ENCODE peak calls at places on chromosomes 2 and 18, in eight cellular contexts. U is SK-MEL-5; F is retina; V is activated gamma-delta T cell treated with anti-CD3 and anti-CD28 coated beads, Interleukin-2, amount 50 U/mL, for 16 hours; Y is NCI-H774; N is posterior vena cava; L is GM23338; E is activated B cell treated with CpG ODN at 0.5 μM for 24 hours. S is an unnamed sample.

GRCh38 chr2:65024149-65024829 is 31.9 kb upstream of the CEP68 start:
- DNase-seq in E (no peak), L (no peak), U (peak), N (no peak), Y (no peak), F (no peak), V (no peak), S (peak)

GRCh38 chr2:203732072-203732952 is 25.9 kb downstream of the CD28 start:
- DNase-seq in F (peak), L (no peak), E (no peak), Y (no peak), U (no peak), V (no peak), N (no peak), S (no peak)

GRCh38 chr2:221235941-221236340 is 336.2 kb downstream of the EPHA4 start:
- DNase-seq in L (no peak), E (no peak), F (no peak), U (no peak), Y (no peak), V (no peak), N (no peak), S (no peak)

GRCh38 chr2:198374375-198375072 is 570.1 kb downstream of the PLCL1 start:
- DNase-seq in Y (peak), L (peak), V (no peak), N (no peak), U (peak), F (peak), E (no peak), S (peak)

GRCh38 chr2:229835601-229836283 is 86.1 kb downstream of the TRIP12 start:
- DNase-seq in Y (no peak), F (no peak), N (no peak), L (no peak), V (no peak), U (peak), E (no peak), S (peak)

GRCh38 chr2:182870227-182870626 is 3.8 kb upstream of the FRZB start:
- DNase-seq in V (no peak), U (peak), F (no peak), Y (peak), L (peak), N (no peak), E (no peak), S (no peak)

GRCh38 chr18:47204908-47205522 is 28.9 kb upstream of the IER3IP1 start:
- DNase-seq in V (peak), E (no peak), U (peak), L (peak), F (peak), Y (no peak), N (no peak), S (peak)

GRCh38 chr18:52395146-52395852 is 55.3 kb downstream of the DCC start:
- DNase-seq in F (no peak), E (no peak), U (peak), N (no peak), Y (no peak), V (no peak), L (no peak), S (no peak)

GRCh38 chr2:95357717-95358280 is 44.7 kb upstream of the FAHD2A start:
- DNase-seq in N (peak), F (no peak), V (no peak), U (no peak), L (no peak), Y (no peak), E (no peak), S (no peak)

GRCh38 chr2:219045937-219046550 is 4.7 kb upstream of the CFAP65 start:
- DNase-seq in E (no peak), U (peak), L (peak), N (peak), F (peak), Y (no peak), V (no peak), S (peak)

GRCh38 chr2:52128081-52128480 is 1096.1 kb upstream of the NRXN1 start:
- DNase-seq in F (no peak), V (no peak), N (no peak), L (no peak), E (no peak), U (no peak), Y (no peak), S (no peak)

GRCh38 chr2:164024396-164024795 is 288.6 kb upstream of the FIGN start:
- DNase-seq in N (no peak), F (no peak), E (no peak), L (no peak), U (no peak), V (no peak), Y (no peak), S (no peak)

GRCh38 chr2:3759331-3759730 is 56.0 kb downstream of the DCDC2C start:
- DNase-seq in U (no peak), N (no peak), E (no peak), V (no peak), L (no peak), F (no peak), Y (no peak), S (peak)

GRCh38 chr2:117997872-117998454 is 15.9 kb downstream of the CCDC93 start:
- DNase-seq in U (no peak), V (no peak), E (no peak), F (no peak), N (no peak), L (no peak), Y (no peak), S (no peak)

GRCh38 chr2:132460781-132461180 is 44.2 kb downstream of the GPR39 start:
- DNase-seq in U (no peak), F (no peak), Y (no peak), V (no peak), L (no peak), E (no peak), N (no peak), S (peak)

GRCh38 chr18:2164644-2165287 is 406.5 kb downstream of the METTL4 start:
- DNase-seq in L (peak), U (no peak), F (no peak), V (no peak), E (no peak), N (no peak), Y (no peak), S (no peak)

GRCh38 chr18:55779461-55779710 is 191.4 kb upstream of the TCF4 start:
- DNase-seq in V (no peak), Y (no peak), N (no peak), E (no peak), L (no peak), F (no peak), U (no peak), S (peak)

GRCh38 chr2:20052872-20053281 is 1.4 kb upstream of the LAPTM4A start:
- DNase-seq in Y (peak), V (no peak), E (no peak), U (peak), N (peak), F (no peak), L (peak), S (peak)

GRCh38 chr2:71759056-71759455 is 305.7 kb downstream of the DYSF start:
- DNase-seq in U (no peak), L (no peak), V (no peak), N (no peak), E (no peak), Y (no peak), F (no peak), S (peak)

GRCh38 chr18:75502286-75502685 is 74.8 kb upstream of the SMIM21 start:
- DNase-seq in U (no peak), F (no peak), N (no peak), E (no peak), L (no peak), V (no peak), Y (no peak), S (no peak)

GRCh38 chr2:195592101-195592500 is 64.9 kb upstream of the SLC39A10 start:
- DNase-seq in L (peak), F (no peak), N (no peak), E (no peak), U (no peak), Y (no peak), V (no peak), S (no peak)